ENCODE peak calls at places on chromosomes 12 and 14, in ten cellular contexts. O, T, P, Y, X, Q, E, R, J and D are unnamed samples.
A peak's percentile ranks its signal among the peaks of the same experiment; 100 is the strongest.

GRCh38 chr14:38336298-38336697 is 80.4 kb upstream of the CLEC14A start:
- DNase-seq in X (peak; percentile 12), O (no peak), J (no peak), R (no peak), P (no peak), Y (no peak), Q (no peak), E (no peak), T (no peak), D (no peak)

GRCh38 chr14:101075025-101075800 is 171.7 kb upstream of the RTL1 start:
- DNase-seq in E (no peak), R (no peak), T (no peak), Y (no peak), P (no peak), J (no peak), Q (no peak), O (no peak), X (no peak), D (peak; percentile 16)

GRCh38 chr14:56874375-56874774 is 64.1 kb upstream of the OTX2 start:
- DNase-seq in P (no peak), T (no peak), Y (no peak), X (peak; percentile 70), R (peak; percentile 65), E (no peak), O (peak; percentile 39), J (peak; percentile 44), Q (no peak), D (no peak)

GRCh38 chr12:24909667-24910066 is 39.2 kb downstream of the BCAT1 start:
- DNase-seq in P (no peak), E (peak; percentile 75), J (peak; percentile 45), Q (peak; percentile 75), Y (no peak), X (no peak), R (no peak), O (peak; percentile 45), T (peak; percentile 61), D (peak; percentile 80)

GRCh38 chr14:85534914-85535313 is 5.0 kb downstream of the FLRT2 start:
- DNase-seq in R (no peak), X (no peak), T (no peak), Y (no peak), J (peak; percentile 13), O (no peak), E (no peak), Q (peak; percentile 34), P (no peak), D (no peak)

GRCh38 chr14:76984297-76984696 is 44.2 kb downstream of the IRF2BPL start:
- DNase-seq in Q (no peak), Y (no peak), E (no peak), P (no peak), J (no peak), R (no peak), X (no peak), O (no peak), T (no peak), D (no peak)

GRCh38 chr14:65413739-65414045 is 1.2 kb downstream of the FUT8 start:
- DNase-seq in E (no peak), Q (no peak), J (no peak), X (no peak), Y (no peak), P (no peak), T (no peak), O (no peak), R (no peak), D (no peak)

GRCh38 chr14:68624541-68625220 is 168.2 kb downstream of the ZFP36L1 start:
- DNase-seq in R (no peak), T (no peak), O (no peak), Y (no peak), J (no peak), E (no peak), X (no peak), Q (no peak), P (no peak), D (no peak)

GRCh38 chr14:24353551-24354529 is 14.0 kb upstream of the RIPK3 start:
- DNase-seq in Q (peak; percentile 56), O (no peak), Y (no peak), T (no peak), J (peak; percentile 53), X (peak; percentile 45), P (no peak), E (no peak), R (no peak), D (no peak)

GRCh38 chr14:25032092-25032784 is 17.7 kb downstream of the STXBP6 start:
- DNase-seq in Y (no peak), P (no peak), X (no peak), T (no peak), Q (no peak), J (no peak), O (peak; percentile 64), R (no peak), E (no peak), D (no peak)

GRCh38 chr14:91008759-91009409 is 51.6 kb downstream of the RPS6KA5 start:
- DNase-seq in Y (no peak), J (no peak), P (no peak), X (peak; percentile 22), T (peak; percentile 26), Q (no peak), R (no peak), O (peak; percentile 12), E (no peak), D (no peak)
- H3K4me1 ChIP-seq in Y (peaks cover 9% of the 10 kb centered on the region), J (no peaks in the 10 kb centered on the region), P (peaks cover 7% of the 10 kb centered on the region), X (peaks cover 17% of the 10 kb centered on the region), T (no peaks in the 10 kb centered on the region), Q (no peaks in the 10 kb centered on the region), R (peaks cover 9% of the 10 kb centered on the region), O (peaks cover 17% of the 10 kb centered on the region), E (peaks cover 80% of the 10 kb centered on the region), D (no peaks in the 10 kb centered on the region)

DNA sequence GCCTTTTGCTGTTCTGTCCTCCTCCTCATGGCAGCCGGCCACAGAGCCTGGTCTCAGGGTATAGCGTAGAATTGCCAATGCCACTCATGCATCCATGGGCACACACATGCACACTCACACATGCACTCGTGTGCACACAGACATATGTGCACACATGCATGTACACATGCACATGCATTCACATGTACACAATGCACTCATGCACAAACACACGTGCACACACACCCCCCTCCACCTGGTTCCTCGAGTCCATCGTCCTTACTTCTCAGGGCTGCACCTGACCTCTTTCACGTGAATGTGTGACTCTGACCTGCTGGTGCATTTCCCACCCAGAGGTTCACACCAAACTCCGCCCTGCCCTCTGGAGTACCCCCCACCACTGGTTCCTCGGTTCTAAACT is 60.6 kb downstream of the BCL11B start:
- DNase-seq in X (no peak), Y (no peak), Q (no peak), O (no peak), E (no peak), R (no peak), T (no peak), J (no peak), P (peak; percentile 30), D (no peak)
- H3K4me1 ChIP-seq in X (no peaks in the 10 kb centered on the region), Y (peaks cover 2% of the 10 kb centered on the region), Q (no peaks in the 10 kb centered on the region), O (no peaks in the 10 kb centered on the region), E (peaks cover 12% of the 10 kb centered on the region), R (no peaks in the 10 kb centered on the region), T (no peaks in the 10 kb centered on the region), J (peaks cover 5% of the 10 kb centered on the region), P (no peaks in the 10 kb centered on the region), D (peaks cover 24% of the 10 kb centered on the region)

DNA sequence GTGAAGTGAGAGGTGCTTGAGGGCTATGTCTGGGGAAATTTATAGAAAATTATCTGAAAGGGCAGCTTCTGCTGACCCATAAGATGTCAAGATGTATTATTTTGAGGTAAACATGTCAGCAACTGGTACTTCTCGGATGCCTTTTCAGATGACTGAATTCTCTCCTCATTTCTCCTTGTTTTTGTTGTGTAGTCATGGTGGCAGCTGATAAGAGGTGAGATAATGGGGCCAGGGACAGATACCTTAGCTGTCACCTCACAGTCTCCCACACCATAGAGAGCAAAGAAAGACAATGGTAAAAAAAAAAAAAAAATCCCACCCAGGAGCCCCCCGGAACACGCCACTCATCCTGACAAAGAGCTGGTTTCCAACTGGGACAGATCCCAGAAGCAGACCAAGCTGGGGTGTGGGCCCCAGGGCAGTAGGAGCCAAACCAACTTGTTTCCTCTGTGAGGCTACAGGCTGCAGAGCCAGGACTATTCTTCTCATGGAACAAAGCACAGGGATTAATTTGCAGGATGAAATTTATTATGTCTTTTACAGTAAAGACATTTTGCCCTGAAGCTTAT is 52.3 kb downstream of the NDUFA12 start:
- DNase-seq in X (no peak), J (no peak), Y (no peak), T (no peak), P (no peak), O (no peak), R (no peak), E (no peak), Q (no peak), D (no peak)
- H3K4me1 ChIP-seq in X (peaks cover 28% of the 10 kb centered on the region), J (peaks cover 27% of the 10 kb centered on the region), Y (peaks cover 5% of the 10 kb centered on the region), T (peaks cover 3% of the 10 kb centered on the region), P (peaks cover 16% of the 10 kb centered on the region), O (peaks cover 13% of the 10 kb centered on the region), R (peaks cover 4% of the 10 kb centered on the region), E (no peaks in the 10 kb centered on the region), Q (peaks cover 7% of the 10 kb centered on the region), D (no peaks in the 10 kb centered on the region)

GRCh38 chr12:99035776-99036175 is 390.7 kb downstream of the APAF1 start:
- DNase-seq in P (no peak), X (no peak), J (no peak), T (no peak), O (no peak), E (no peak), Y (no peak), Q (no peak), R (no peak), D (no peak)
- H3K4me1 ChIP-seq in P (no peaks in the 10 kb centered on the region), X (no peaks in the 10 kb centered on the region), J (no peaks in the 10 kb centered on the region), T (no peaks in the 10 kb centered on the region), O (no peaks in the 10 kb centered on the region), E (no peaks in the 10 kb centered on the region), Y (no peaks in the 10 kb centered on the region), Q (no peaks in the 10 kb centered on the region), R (no peaks in the 10 kb centered on the region), D (no peaks in the 10 kb centered on the region)

DNA sequence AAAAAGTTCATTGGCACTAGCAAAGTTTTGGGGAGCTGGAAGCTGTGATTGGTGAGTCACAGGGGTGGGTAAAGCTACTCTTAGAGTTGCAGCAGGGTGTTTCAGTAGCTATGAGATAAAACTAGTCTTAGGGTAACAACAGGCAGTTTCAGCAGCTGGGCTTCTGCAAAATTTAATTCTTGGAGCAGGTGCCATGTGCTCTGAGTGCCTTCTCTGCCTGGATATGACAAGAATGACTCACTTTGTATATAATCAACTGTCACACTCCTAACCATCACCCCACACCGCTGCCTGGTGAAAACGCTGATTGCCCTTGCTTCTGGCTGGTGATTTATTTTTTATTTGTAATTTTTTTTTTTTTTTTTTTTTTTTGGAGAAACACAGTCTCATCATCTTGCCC is 10.5 kb upstream of the PLBD2 start:
- DNase-seq in X (no peak), O (no peak), E (no peak), Q (no peak), R (no peak), Y (no peak), J (no peak), P (no peak), T (no peak), D (no peak)
- H3K4me1 ChIP-seq in X (no peaks in the 10 kb centered on the region), O (no peaks in the 10 kb centered on the region), E (no peaks in the 10 kb centered on the region), Q (no peaks in the 10 kb centered on the region), R (no peaks in the 10 kb centered on the region), Y (peaks cover 6% of the 10 kb centered on the region), J (no peaks in the 10 kb centered on the region), P (no peaks in the 10 kb centered on the region), T (no peaks in the 10 kb centered on the region), D (no peaks in the 10 kb centered on the region)

DNA sequence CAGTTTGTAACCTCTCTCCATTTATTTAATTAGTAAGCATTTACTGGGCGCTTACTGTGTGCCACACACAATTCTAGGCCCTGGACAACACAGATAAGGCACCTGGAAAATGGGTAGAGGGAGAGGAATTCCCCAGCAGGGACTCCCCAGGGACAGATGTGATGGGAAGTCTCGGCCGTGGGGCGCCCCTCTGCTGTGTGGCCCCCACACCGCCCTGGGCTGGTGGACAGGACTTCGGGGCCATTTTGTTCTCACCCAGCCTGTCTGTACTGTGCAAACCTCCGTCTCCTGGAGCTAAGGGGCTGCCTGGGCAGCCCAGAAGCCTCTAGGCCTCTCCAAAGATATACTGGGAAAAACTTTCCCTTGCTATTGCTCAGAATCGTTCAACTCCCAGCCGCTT is 64.3 kb upstream of the NCOR2 start:
- DNase-seq in O (no peak), P (no peak), X (no peak), J (no peak), R (no peak), Y (no peak), E (no peak), Q (no peak), T (no peak), D (no peak)
- H3K4me1 ChIP-seq in O (peaks cover 46% of the 10 kb centered on the region), P (peaks cover 35% of the 10 kb centered on the region), X (peaks cover 34% of the 10 kb centered on the region), J (peaks cover 29% of the 10 kb centered on the region), R (peaks cover 3% of the 10 kb centered on the region), Y (peaks cover 14% of the 10 kb centered on the region), E (peaks cover 17% of the 10 kb centered on the region), Q (no peaks in the 10 kb centered on the region), T (peaks cover 17% of the 10 kb centered on the region), D (peaks cover 7% of the 10 kb centered on the region)